ENCODE peak calls at places on chromosomes 6 and 20, in nine cellular contexts. Q is psoas muscle, V is cardiac septum, Z is choroid plexus epithelial cell, X is globus pallidus, A is nephron progenitor cell, L is lower leg skin, B is glutamatergic neuron, W is GF-D8. T is an unnamed sample.

GRCh38 chr6:63306446-63306845 is 13.3 kb downstream of the LGSN start:
- DNase-seq in Q (no peak), V (no peak), Z (no peak), X (no peak), A (no peak), L (no peak), B (no peak), W (no peak), T (no peak)

GRCh38 chr6:22411408-22412105 is 114.7 kb upstream of the PRL start:
- DNase-seq in Q (no peak), V (no peak), Z (peak), X (no peak), A (no peak), L (no peak), B (no peak), W (no peak), T (no peak)

GRCh38 chr6:163324326-163324927 is 90.1 kb upstream of the QKI start:
- DNase-seq in Q (no peak), V (no peak), Z (peak), X (peak), A (no peak), L (no peak), B (no peak), W (no peak), T (no peak)

GRCh38 chr6:104527761-104528415 is 331.8 kb downstream of the HACE1 start:
- DNase-seq in Q (no peak), V (no peak), Z (peak), X (peak), A (peak), L (no peak), B (peak), W (no peak), T (no peak)

GRCh38 chr20:50372770-50373088 is 137.5 kb upstream of the PTPN1 start:
- DNase-seq in Q (no peak), V (no peak), Z (no peak), X (no peak), A (no peak), L (no peak), B (no peak), W (no peak), T (no peak)

GRCh38 chr6:56956481-56956880 is 1.6 kb downstream of the BEND6 start:
- DNase-seq in Q (no peak), V (no peak), Z (no peak), X (no peak), A (no peak), L (no peak), B (no peak), W (no peak), T (no peak)

GRCh38 chr20:44388466-44389023 is 33.0 kb downstream of the HNF4A start:
- DNase-seq in Q (peak), V (peak), Z (peak), X (peak), A (peak), L (peak), B (peak), W (no peak), T (peak)

GRCh38 chr6:41914869-41915268 is 6.1 kb downstream of the MED20 start:
- DNase-seq in Q (no peak), V (no peak), Z (no peak), X (no peak), A (no peak), L (no peak), B (no peak), W (no peak), T (no peak)

GRCh38 chr6:44078795-44079671 is 48.2 kb downstream of the MRPL14 start:
- DNase-seq in Q (peak), V (no peak), Z (peak), X (peak), A (peak), L (peak), B (peak), W (no peak), T (peak)

GRCh38 chr6:8441452-8441851 is 6.1 kb upstream of the SLC35B3 start:
- DNase-seq in Q (no peak), V (no peak), Z (no peak), X (no peak), A (no peak), L (no peak), B (no peak), W (no peak), T (no peak)

GRCh38 chr6:108677894-108678293 is 117.2 kb downstream of the FOXO3 start:
- DNase-seq in Q (no peak), V (no peak), Z (no peak), X (no peak), A (no peak), L (no peak), B (no peak), W (no peak), T (no peak)

GRCh38 chr6:27208042-27208441 is 39.5 kb upstream of the PRSS16 start:
- DNase-seq in Q (no peak), V (no peak), Z (no peak), X (no peak), A (no peak), L (no peak), B (no peak), W (no peak), T (no peak)

GRCh38 chr6:17780071-17780470 is 73.3 kb upstream of the NUP153 start:
- DNase-seq in Q (no peak), V (no peak), Z (no peak), X (no peak), A (no peak), L (no peak), B (no peak), W (no peak), T (no peak)

GRCh38 chr6:1113921-1114320 is 198.0 kb upstream of the FOXQ1 start:
- DNase-seq in Q (no peak), V (no peak), Z (no peak), X (no peak), A (no peak), L (no peak), B (no peak), W (no peak), T (no peak)

GRCh38 chr6:12421596-12421995 is 131.4 kb downstream of the EDN1 start:
- DNase-seq in Q (no peak), V (no peak), Z (no peak), X (no peak), A (no peak), L (no peak), B (no peak), W (no peak), T (no peak)

GRCh38 chr6:158649289-158650143 is at the start of gene SYTL3:
- DNase-seq in Q (peak), V (peak), Z (peak), X (peak), A (no peak), L (no peak), B (no peak), W (peak), T (peak)

GRCh38 chr6:31158863-31159855 is 770 bp downstream of the TCF19 start:
- DNase-seq in Q (no peak), V (no peak), Z (no peak), X (no peak), A (peak), L (no peak), B (no peak), W (no peak), T (peak)

GRCh38 chr6:3899970-3900439 is 50.8 kb downstream of the FAM50B start:
- DNase-seq in Q (no peak), V (no peak), Z (no peak), X (no peak), A (no peak), L (no peak), B (no peak), W (no peak), T (no peak)

GRCh38 chr6:81228912-81229540 is 523.5 kb downstream of the TENT5A start:
- DNase-seq in Q (no peak), V (no peak), Z (peak), X (no peak), A (no peak), L (no peak), B (no peak), W (no peak), T (no peak)

GRCh38 chr6:118309337-118310093 is 238.6 kb upstream of the PLN start:
- DNase-seq in Q (no peak), V (no peak), Z (no peak), X (no peak), A (no peak), L (no peak), B (no peak), W (no peak), T (no peak)

GRCh38 chr20:42024653-42025052 is 406.5 kb upstream of the CHD6 start:
- DNase-seq in Q (no peak), V (no peak), Z (no peak), X (no peak), A (peak), L (no peak), B (no peak), W (no peak), T (no peak)

GRCh38 chr6:64776359-64776758 is 930.7 kb downstream of the EYS start:
- DNase-seq in Q (no peak), V (no peak), Z (no peak), X (no peak), A (no peak), L (no peak), B (no peak), W (no peak), T (no peak)